ENCODE peak calls at places on chromosomes 2 and 18, in nine cellular contexts. P is hippocampal formation; I is activated CD4-positive, alpha-beta T cell treated with anti-CD3 and anti-CD28 coated beads, Interleukin-2, amount 50 U/mL, for 1 hour; W is stomach; J is progenitor cell of endocrine pancreas; Z is HFF-Myc; B is effector CD4-positive, alpha-beta T cell; F is cardiac fibroblast; Y is skeletal muscle cell. T is an unnamed sample.

GRCh38 chr2:232476045-232476444 is 11.6 kb downstream of the ECEL1 start:
- DNase-seq in P (no peak), I (no peak), W (no peak), J (no peak), Z (no peak), B (no peak), F (no peak), Y (no peak), T (no peak)

GRCh38 chr2:45637440-45637839 is 14.0 kb upstream of the PRKCE start:
- DNase-seq in P (no peak), I (no peak), W (no peak), J (no peak), Z (no peak), B (no peak), F (peak), Y (peak), T (peak)

GRCh38 chr18:55323051-55323994 is 264.7 kb downstream of the TCF4 start:
- DNase-seq in P (no peak), I (no peak), W (no peak), J (no peak), Z (no peak), B (no peak), F (peak), Y (no peak), T (no peak)

GRCh38 chr2:85785871-85786270 is 32.1 kb downstream of the ATOH8 start:
- DNase-seq in P (no peak), I (no peak), W (no peak), J (no peak), Z (no peak), B (no peak), F (no peak), Y (no peak), T (no peak)

GRCh38 chr2:45904267-45904921 is 252.9 kb downstream of the PRKCE start:
- DNase-seq in P (no peak), I (no peak), W (no peak), J (no peak), Z (no peak), B (no peak), F (no peak), Y (no peak), T (no peak)

GRCh38 chr2:28981620-28982371 is 698 bp downstream of the TOGARAM2 start:
- DNase-seq in P (no peak), I (no peak), W (no peak), J (no peak), Z (no peak), B (no peak), F (no peak), Y (no peak), T (no peak)

GRCh38 chr2:201100497-201100896 is 15.5 kb upstream of the CFLAR start:
- DNase-seq in P (no peak), I (no peak), W (no peak), J (no peak), Z (no peak), B (no peak), F (no peak), Y (no peak), T (no peak)

GRCh38 chr2:236177967-236178909 is 10.1 kb upstream of the GBX2 start:
- DNase-seq in P (peak), I (no peak), W (peak), J (peak), Z (no peak), B (no peak), F (peak), Y (no peak), T (peak)

T was measured in CD14-positive monocyte.